ENCODE peak calls at places on chromosomes 5 and 9, in ten cellular contexts. H, D, Z, Q, C, W, A, M, S and X are unnamed samples.

GRCh38 chr5:149828161-149829011 is 98.3 kb downstream of the PPARGC1B start:
- DNase-seq in H (peak), D (no peak), Z (peak), Q (peak), C (peak), W (peak), A (peak), M (peak), S (peak), X (peak)

GRCh38 chr5:56170557-56170956 is 62.6 kb downstream of the ANKRD55 start:
- DNase-seq in H (no peak), D (no peak), Z (no peak), Q (no peak), C (peak), W (no peak), A (no peak), M (no peak), S (no peak), X (no peak)

GRCh38 chr9:136533775-136534157 is 12.1 kb downstream of the NOTCH1 start:
- DNase-seq in H (no peak), D (no peak), Z (no peak), Q (peak), C (no peak), W (no peak), A (peak), M (no peak), S (no peak), X (no peak)

GRCh38 chr9:77563205-77563604 is 84.9 kb downstream of the GNA14 start:
- DNase-seq in H (no peak), D (no peak), Z (no peak), Q (no peak), C (no peak), W (no peak), A (no peak), M (no peak), S (no peak), X (no peak)

GRCh38 chr9:115850548-115851304 is 302.9 kb upstream of the PAPPA start:
- DNase-seq in H (no peak), D (no peak), Z (no peak), Q (no peak), C (no peak), W (no peak), A (no peak), M (no peak), S (no peak), X (no peak)

GRCh38 chr5:124748687-124749594 is 2.5 kb upstream of the ZNF608 start:
- DNase-seq in H (no peak), D (peak), Z (peak), Q (peak), C (peak), W (peak), A (peak), M (peak), S (peak), X (peak)

GRCh38 chr5:131185523-131186104 is 14.9 kb downstream of the LYRM7 start:
- DNase-seq in H (no peak), D (no peak), Z (no peak), Q (no peak), C (no peak), W (no peak), A (no peak), M (no peak), S (no peak), X (no peak)

GRCh38 chr5:146877178-146877681 is 1.3 kb downstream of the PPP2R2B start:
- DNase-seq in H (no peak), D (no peak), Z (no peak), Q (no peak), C (peak), W (no peak), A (no peak), M (no peak), S (no peak), X (no peak)

GRCh38 chr5:31854625-31855526 is 215.9 kb downstream of the PDZD2 start:
- DNase-seq in H (peak), D (no peak), Z (peak), Q (peak), C (peak), W (peak), A (no peak), M (peak), S (no peak), X (peak)

GRCh38 chr9:88106492-88106891 is 31.8 kb downstream of the SPATA31C2 start:
- DNase-seq in H (no peak), D (no peak), Z (peak), Q (no peak), C (peak), W (peak), A (no peak), M (peak), S (peak), X (no peak)

GRCh38 chr5:151257731-151258715 is 5.0 kb downstream of the GM2A start:
- DNase-seq in H (no peak), D (no peak), Z (no peak), Q (no peak), C (no peak), W (no peak), A (peak), M (peak), S (no peak), X (no peak)

GRCh38 chr5:166166071-166166470 is 2125.4 kb upstream of the WWC1 start:
- DNase-seq in H (no peak), D (no peak), Z (no peak), Q (no peak), C (no peak), W (no peak), A (no peak), M (no peak), S (no peak), X (no peak)

GRCh38 chr9:122119721-122120120 is 26.6 kb upstream of the TTLL11 start:
- DNase-seq in H (no peak), D (no peak), Z (no peak), Q (no peak), C (no peak), W (no peak), A (no peak), M (no peak), S (no peak), X (no peak)

GRCh38 chr9:108053555-108054061 is 564.0 kb upstream of the KLF4 start:
- DNase-seq in H (no peak), D (no peak), Z (peak), Q (peak), C (peak), W (peak), A (no peak), M (no peak), S (no peak), X (peak)

GRCh38 chr5:60672693-60673264 is 27.2 kb downstream of the DEPDC1B start:
- DNase-seq in H (no peak), D (no peak), Z (no peak), Q (no peak), C (no peak), W (no peak), A (no peak), M (no peak), S (no peak), X (no peak)

GRCh38 chr5:93831449-93831848 is 90.0 kb upstream of the POU5F2 start:
- DNase-seq in H (no peak), D (no peak), Z (no peak), Q (no peak), C (no peak), W (no peak), A (no peak), M (peak), S (no peak), X (no peak)

GRCh38 chr5:26700759-26701384 is 337.5 kb downstream of the CDH9 start:
- DNase-seq in H (no peak), D (no peak), Z (no peak), Q (no peak), C (no peak), W (no peak), A (no peak), M (peak), S (no peak), X (no peak)

GRCh38 chr5:158431369-158432029 is 572.6 kb upstream of the CLINT1 start:
- DNase-seq in H (no peak), D (no peak), Z (peak), Q (no peak), C (no peak), W (no peak), A (no peak), M (no peak), S (no peak), X (peak)

GRCh38 chr5:175654807-175655206 is 3.1 kb upstream of the HRH2 start:
- DNase-seq in H (no peak), D (no peak), Z (no peak), Q (no peak), C (no peak), W (no peak), A (no peak), M (no peak), S (no peak), X (no peak)

GRCh38 chr5:40689442-40689841 is 9.7 kb downstream of the PTGER4 start:
- DNase-seq in H (no peak), D (no peak), Z (no peak), Q (no peak), C (peak), W (peak), A (no peak), M (peak), S (peak), X (no peak)

GRCh38 chr9:22357016-22357415 is 89.6 kb upstream of the DMRTA1 start:
- DNase-seq in H (no peak), D (no peak), Z (no peak), Q (no peak), C (no peak), W (no peak), A (no peak), M (no peak), S (no peak), X (no peak)

GRCh38 chr5:127296321-127296720 is 5.7 kb downstream of the MEGF10 start:
- DNase-seq in H (no peak), D (no peak), Z (no peak), Q (no peak), C (no peak), W (no peak), A (no peak), M (no peak), S (no peak), X (no peak)

GRCh38 chr5:146805099-146805498 is 73.5 kb downstream of the PPP2R2B start:
- DNase-seq in H (no peak), D (no peak), Z (no peak), Q (no peak), C (no peak), W (no peak), A (no peak), M (no peak), S (no peak), X (no peak)

GRCh38 chr9:131502781-131503625 is at the start of gene POMT1:
- DNase-seq in H (peak), D (peak), Z (peak), Q (peak), C (peak), W (peak), A (peak), M (peak), S (peak), X (peak)

GRCh38 chr5:5017827-5018559 is 122.1 kb upstream of the ADAMTS16 start:
- DNase-seq in H (no peak), D (no peak), Z (no peak), Q (no peak), C (no peak), W (no peak), A (no peak), M (peak), S (no peak), X (no peak)

GRCh38 chr9:74277532-74277931 is 219.6 kb upstream of the RORB start:
- DNase-seq in H (no peak), D (no peak), Z (no peak), Q (no peak), C (no peak), W (no peak), A (no peak), M (no peak), S (no peak), X (no peak)

GRCh38 chr9:127915325-127915752 is 1.5 kb downstream of the ST6GALNAC4 start:
- DNase-seq in H (no peak), D (no peak), Z (no peak), Q (no peak), C (peak), W (no peak), A (no peak), M (no peak), S (no peak), X (no peak)

GRCh38 chr5:119347574-119347973 is 8.2 kb upstream of the TNFAIP8 start:
- DNase-seq in H (no peak), D (no peak), Z (no peak), Q (no peak), C (no peak), W (no peak), A (no peak), M (no peak), S (no peak), X (no peak)

GRCh38 chr5:1436036-1436435 is 9.2 kb downstream of the SLC6A3 start:
- DNase-seq in H (no peak), D (no peak), Z (no peak), Q (no peak), C (no peak), W (no peak), A (no peak), M (no peak), S (no peak), X (no peak)

GRCh38 chr5:154211611-154212390 is 21.3 kb downstream of the GALNT10 start:
- DNase-seq in H (no peak), D (no peak), Z (no peak), Q (no peak), C (no peak), W (no peak), A (no peak), M (no peak), S (no peak), X (no peak)

GRCh38 chr9:133125706-133126696 is 5.0 kb upstream of the RALGDS start:
- DNase-seq in H (no peak), D (no peak), Z (peak), Q (peak), C (peak), W (no peak), A (no peak), M (no peak), S (no peak), X (no peak)

GRCh38 chr5:124438390-124439380 is 307.8 kb downstream of the ZNF608 start:
- DNase-seq in H (peak), D (no peak), Z (no peak), Q (no peak), C (no peak), W (no peak), A (no peak), M (no peak), S (no peak), X (no peak)

GRCh38 chr9:85940275-85940831 is 593 bp upstream of the NAA35 start:
- DNase-seq in H (no peak), D (no peak), Z (no peak), Q (no peak), C (no peak), W (no peak), A (no peak), M (peak), S (no peak), X (no peak)

GRCh38 chr9:112112941-112113399 is 62.1 kb downstream of the SUSD1 start:
- DNase-seq in H (peak), D (no peak), Z (no peak), Q (peak), C (peak), W (no peak), A (no peak), M (peak), S (peak), X (no peak)

DNA sequence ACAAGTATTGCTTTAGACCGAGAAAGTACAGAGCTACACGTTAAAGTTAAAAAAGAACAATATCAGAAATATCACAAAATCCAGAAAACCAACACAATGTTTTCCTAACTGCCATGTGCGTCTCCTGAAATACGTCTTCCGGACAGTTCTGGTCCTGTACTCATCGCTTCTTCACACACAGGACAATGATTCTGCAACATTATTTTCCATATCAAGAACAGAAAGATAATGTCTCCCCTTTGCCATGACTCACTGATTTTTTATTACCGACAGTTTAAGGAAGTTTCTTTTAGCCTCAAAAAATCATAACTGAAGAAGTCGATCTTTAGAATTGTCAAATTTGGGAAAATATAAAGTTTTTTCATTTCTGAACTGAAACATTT is 2.6 kb downstream of the TBC1D9B start:
- DNase-seq in H (no peak), D (no peak), Z (no peak), Q (no peak), C (no peak), W (no peak), A (no peak), M (no peak), S (no peak), X (no peak)
- TF ChIP-seq POLR2A in H (no peak), D (no peak), Z (no peak), Q (no peak), C (no peak), W (no peak), A (no peak), M (no peak), S (no peak), X (no peak)

GRCh38 chr9:70411930-70412677 is 2.4 kb downstream of the KLF9 start:
- DNase-seq in H (peak), D (peak), Z (peak), Q (peak), C (peak), W (peak), A (peak), M (no peak), S (peak), X (peak)
- H3K4me3 ChIP-seq in H (peak), D (peak), Z (peak), Q (peak), C (peak), W (peak), A (peak), M (peak), S (peak), X (peak)

GRCh38 chr5:138331449-138332368 is at the start of gene CDC25C:
- DNase-seq in H (peak), D (peak), Z (peak), Q (peak), C (peak), W (peak), A (peak), M (peak), S (peak), X (peak)
- TF ChIP-seq POLR2A in H (peak), D (no peak), Z (no peak), Q (peak), C (no peak), W (peak), A (no peak), M (no peak), S (peak), X (no peak)

GRCh38 chr5:139178948-139179347 is 19.2 kb downstream of the SIL1 start:
- DNase-seq in H (no peak), D (no peak), Z (peak), Q (peak), C (peak), W (no peak), A (no peak), M (no peak), S (no peak), X (peak)
- H3K4me3 ChIP-seq in H (no peak), D (no peak), Z (no peak), Q (no peak), C (no peak), W (no peak), A (no peak), M (no peak), S (no peak), X (no peak)

DNA sequence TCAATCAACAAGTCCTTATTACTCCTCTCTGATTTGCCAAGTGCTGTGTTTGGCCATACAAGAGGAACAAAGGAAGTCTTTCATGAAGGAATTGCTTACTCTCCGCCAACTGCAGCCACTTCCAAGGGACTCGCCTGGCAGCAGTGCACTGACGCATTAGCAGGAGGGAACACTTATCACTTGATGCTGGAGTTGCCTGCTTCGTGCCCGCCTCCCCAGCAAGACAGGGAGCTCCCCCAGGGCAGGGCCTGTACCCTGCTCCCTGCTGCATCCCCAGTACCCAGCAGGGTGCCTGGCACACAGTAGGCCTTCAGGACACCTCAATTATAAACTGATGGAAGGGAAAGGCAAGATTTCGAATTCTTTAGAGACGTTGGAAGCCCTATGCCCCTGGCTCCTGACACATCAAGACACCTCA is 97.9 kb downstream of the CRB2 start:
- DNase-seq in H (no peak), D (no peak), Z (no peak), Q (peak), C (peak), W (no peak), A (peak), M (no peak), S (no peak), X (peak)
- TF ChIP-seq POLR2A in H (no peak), D (no peak), Z (no peak), Q (no peak), C (no peak), W (no peak), A (no peak), M (no peak), S (no peak), X (no peak)

DNA sequence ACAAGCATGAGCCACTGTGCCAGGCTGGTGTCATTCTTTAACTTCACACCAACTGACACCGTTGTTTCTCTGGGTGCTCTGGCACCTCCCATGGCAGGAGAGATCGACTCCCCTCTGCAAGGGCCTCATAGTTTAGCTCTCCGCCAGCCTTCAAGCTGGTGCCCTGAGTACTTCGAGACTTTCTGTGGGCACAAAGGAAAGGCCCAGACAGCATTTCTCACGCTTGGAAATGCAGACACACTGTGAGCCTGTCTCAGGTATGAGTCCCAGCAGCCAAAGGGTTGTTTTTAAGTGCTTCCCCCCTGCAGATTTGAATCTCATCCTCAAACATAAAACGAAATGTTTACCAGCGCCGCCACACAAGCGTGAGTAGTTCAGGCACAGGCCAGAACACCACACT is 11.1 kb upstream of the TCF7 start:
- DNase-seq in H (no peak), D (no peak), Z (no peak), Q (no peak), C (no peak), W (no peak), A (no peak), M (no peak), S (no peak), X (no peak)
- H3K4me3 ChIP-seq in H (no peak), D (no peak), Z (no peak), Q (no peak), C (no peak), W (no peak), A (no peak), M (no peak), S (no peak), X (no peak)

GRCh38 chr5:171759777-171760176 is 25.8 kb upstream of the SMIM23 start:
- DNase-seq in H (no peak), D (no peak), Z (no peak), Q (no peak), C (no peak), W (no peak), A (no peak), M (no peak), S (no peak), X (no peak)

GRCh38 chr5:171764265-171764664 is 21.4 kb upstream of the SMIM23 start:
- DNase-seq in H (no peak), D (no peak), Z (no peak), Q (no peak), C (no peak), W (no peak), A (no peak), M (no peak), S (no peak), X (no peak)

GRCh38 chr5:171762016-171762415 is 23.6 kb upstream of the SMIM23 start:
- DNase-seq in H (no peak), D (no peak), Z (no peak), Q (no peak), C (no peak), W (no peak), A (no peak), M (no peak), S (no peak), X (no peak)

GRCh38 chr5:171766875-171767274 is 18.7 kb upstream of the SMIM23 start:
- DNase-seq in H (no peak), D (no peak), Z (no peak), Q (no peak), C (no peak), W (no peak), A (no peak), M (no peak), S (no peak), X (no peak)

GRCh38 chr5:171762841-171763408 is 22.7 kb upstream of the SMIM23 start:
- DNase-seq in H (no peak), D (no peak), Z (no peak), Q (no peak), C (no peak), W (no peak), A (no peak), M (no peak), S (no peak), X (no peak)
- TF ChIP-seq POLR2A in H (no peak), D (no peak), Z (no peak), Q (no peak), C (no peak), W (no peak), A (no peak), M (no peak), S (no peak), X (no peak)